ENCODE peak calls at places on chromosomes 4 and X, in six cellular contexts. X is HL-60, I is HepG2, R is K562, J is GM12878, E is H1. B is an unnamed sample.

GRCh38 chr4:5004496-5004895 is 14.8 kb downstream of the CYTL1 start:
- DNase-seq in I (no peak), X (no peak), E (no peak), J (no peak), R (no peak), B (no peak)

GRCh38 chrX:96575011-96575410 is 109.6 kb upstream of the DIAPH2 start:
- DNase-seq in I (no peak), J (no peak), X (no peak), R (no peak), E (no peak), B (no peak)

GRCh38 chr4:87026795-87027495 is 92.1 kb downstream of the AFF1 start:
- DNase-seq in I (no peak), R (no peak), X (peak; percentile 86), J (peak; percentile 91), E (no peak), B (no peak)

GRCh38 chr4:85228264-85228663 is 246.7 kb upstream of the ARHGAP24 start:
- DNase-seq in R (no peak), J (no peak), E (no peak), X (peak; percentile 4), I (no peak), B (no peak)

GRCh38 chrX:12617241-12617640 is 174.0 kb upstream of the PRPS2 start:
- DNase-seq in E (no peak), I (no peak), R (no peak), X (no peak), J (no peak), B (no peak)

GRCh38 chr4:26992657-26993361 is 132.2 kb downstream of the STIM2 start:
- DNase-seq in R (peak; percentile 11), I (no peak), E (no peak), X (no peak), J (peak; percentile 72), B (no peak)

GRCh38 chr4:118338981-118339765 is 13.6 kb downstream of the PRSS12 start:
- DNase-seq in E (no peak), I (no peak), J (no peak), R (no peak), X (no peak), B (no peak)

GRCh38 chr4:64747919-64748715 is 338.9 kb upstream of the TECRL start:
- DNase-seq in J (no peak), R (no peak), E (no peak), X (no peak), I (no peak), B (no peak)

GRCh38 chrX:31021537-31021936 is 50.3 kb downstream of the FTHL17 start:
- DNase-seq in X (no peak), E (no peak), J (no peak), I (no peak), R (no peak), B (no peak)

GRCh38 chrX:55522577-55523254 is 33.1 kb upstream of the USP51 start:
- DNase-seq in R (no peak), J (no peak), I (no peak), X (no peak), E (no peak), B (no peak)

GRCh38 chr4:143406523-143406922 is 69.8 kb downstream of the GAB1 start:
- DNase-seq in X (peak; percentile 28), R (no peak), J (no peak), E (no peak), I (peak; percentile 4), B (no peak)

GRCh38 chrX:110964761-110965160 is 131.2 kb upstream of the PAK3 start:
- DNase-seq in R (no peak), E (peak; percentile 54), J (no peak), I (no peak), X (no peak), B (no peak)

GRCh38 chr4:1979477-1980196 is 29.1 kb downstream of the NELFA start:
- DNase-seq in X (no peak), E (no peak), R (no peak), I (no peak), J (no peak), B (no peak)

GRCh38 chr4:92381640-92382039 is 77.9 kb downstream of the GRID2 start:
- DNase-seq in E (no peak), J (no peak), X (no peak), R (no peak), I (no peak), B (no peak)

GRCh38 chrX:115689931-115690330 is 129.0 kb downstream of the PLS3 start:
- DNase-seq in J (no peak), I (no peak), E (no peak), X (no peak), R (no peak), B (no peak)

GRCh38 chrX:156000361-156000926 is 2.9 kb downstream of the IL9R start:
- DNase-seq in J (no peak), E (no peak), X (no peak), R (peak; percentile 27), I (no peak), B (no peak)

GRCh38 chrX:23332888-23333821 is 1.5 kb upstream of the PTCHD1 start:
- DNase-seq in E (peak; percentile 57), J (no peak), I (no peak), R (no peak), X (no peak), B (peak; percentile 30)

GRCh38 chr4:155529197-155529596 is 137.5 kb upstream of the GUCY1A1 start:
- DNase-seq in X (no peak), I (no peak), J (no peak), R (no peak), E (no peak), B (peak; percentile 23)

GRCh38 chr4:165606465-165607205 is 227.8 kb downstream of the CPE start:
- DNase-seq in X (no peak), R (no peak), E (no peak), J (no peak), I (no peak), B (no peak)

GRCh38 chrX:2500091-2500680 is 590 bp downstream of the DHRSX start:
- DNase-seq in R (peak; percentile 74), I (peak; percentile 18), X (no peak), E (peak; percentile 75), J (no peak), B (peak; percentile 84)

GRCh38 chr4:1315306-1315705 is 25.6 kb downstream of the MAEA start:
- DNase-seq in R (no peak), X (no peak), J (no peak), E (no peak), I (no peak), B (no peak)

GRCh38 chr4:15368906-15369305 is 58.9 kb upstream of the C1QTNF7 start:
- DNase-seq in I (no peak), R (no peak), J (no peak), E (no peak), X (no peak), B (no peak)

GRCh38 chr4:57499786-57500185 is 389.6 kb upstream of the IGFBP7 start:
- DNase-seq in E (no peak), I (peak; percentile 42), J (no peak), R (no peak), X (peak; percentile 16), B (no peak)

GRCh38 chr4:27484216-27484615 is 623.6 kb downstream of the STIM2 start:
- DNase-seq in R (no peak), I (no peak), X (no peak), E (no peak), J (no peak), B (no peak)

GRCh38 chr4:122914938-122915337 is 7.5 kb downstream of the NUDT6 start:
- DNase-seq in J (no peak), X (no peak), R (no peak), E (no peak), I (no peak), B (no peak)

GRCh38 chr4:184263910-184264732 is 46.4 kb upstream of the ENPP6 start:
- DNase-seq in J (no peak), E (peak; percentile 94), R (peak; percentile 75), X (peak; percentile 91), I (peak; percentile 87), B (peak; percentile 81)

GRCh38 chr4:184267673-184268573 is 50.2 kb upstream of the ENPP6 start:
- DNase-seq in R (peak; percentile 45), E (no peak), X (peak; percentile 91), I (peak; percentile 43), J (peak; percentile 99), B (no peak)

GRCh38 chr4:184263461-184263860 is 45.8 kb upstream of the ENPP6 start:
- DNase-seq in R (no peak), E (no peak), J (no peak), X (no peak), I (no peak), B (no peak)

GRCh38 chr4:184267206-184267608 is 49.5 kb upstream of the ENPP6 start:
- DNase-seq in J (no peak), E (no peak), R (no peak), X (no peak), I (no peak), B (no peak)

DNA sequence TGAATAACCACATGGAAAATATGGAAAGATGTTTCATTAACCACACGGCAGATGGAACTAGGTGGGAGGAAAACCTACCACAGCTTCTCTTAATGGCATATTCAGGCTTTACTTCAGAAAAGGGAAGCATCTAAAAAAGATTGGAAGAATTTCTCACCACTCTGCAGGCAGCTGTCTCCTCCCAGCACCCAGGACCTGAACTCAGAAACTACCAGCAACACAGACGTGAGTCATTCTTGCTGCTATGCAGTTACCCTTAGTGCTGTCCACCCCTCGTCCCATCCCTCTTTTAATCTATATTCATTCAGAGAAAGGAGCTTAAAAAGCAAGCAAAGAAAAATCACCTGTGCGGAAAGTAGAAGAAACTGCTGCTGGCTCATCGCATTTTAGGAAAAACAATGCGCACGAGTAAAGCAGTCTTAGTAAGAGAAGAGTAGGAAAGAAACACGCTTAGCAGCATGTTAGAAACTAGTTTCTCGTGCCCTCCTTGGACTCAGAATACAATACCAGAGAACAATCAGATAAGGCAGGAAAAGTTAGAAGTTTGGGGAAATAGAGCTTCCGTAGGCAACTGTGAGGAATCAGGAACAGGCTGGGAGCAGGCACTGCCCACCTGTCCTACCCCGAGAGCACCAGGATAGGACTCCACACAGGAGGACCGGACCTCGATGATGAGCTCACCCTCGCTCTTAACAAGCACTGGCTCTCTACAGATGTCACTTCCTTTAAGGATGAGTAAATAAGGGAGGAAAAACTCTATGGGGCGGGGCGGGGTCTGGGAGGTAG is 48.1 kb upstream of the ENPP6 start:
- DNase-seq in J (no peak), R (peak; percentile 31), X (peak; percentile 56), I (no peak), E (peak; percentile 40), B (no peak)
- TF ChIP-seq GABPA in J (peak; percentile 64), R (peak; percentile 59), X (no peak), I (no peak), E (no peak), B (no peak)

GRCh38 chr4:124227979-124228378 is 484.6 kb downstream of the ANKRD50 start:
- DNase-seq in X (no peak), J (no peak), R (no peak), E (no peak), I (no peak), B (no peak)
- TF ChIP-seq GABPA in X (no peak), J (no peak), R (no peak), E (no peak), I (no peak), B (no peak)

DNA sequence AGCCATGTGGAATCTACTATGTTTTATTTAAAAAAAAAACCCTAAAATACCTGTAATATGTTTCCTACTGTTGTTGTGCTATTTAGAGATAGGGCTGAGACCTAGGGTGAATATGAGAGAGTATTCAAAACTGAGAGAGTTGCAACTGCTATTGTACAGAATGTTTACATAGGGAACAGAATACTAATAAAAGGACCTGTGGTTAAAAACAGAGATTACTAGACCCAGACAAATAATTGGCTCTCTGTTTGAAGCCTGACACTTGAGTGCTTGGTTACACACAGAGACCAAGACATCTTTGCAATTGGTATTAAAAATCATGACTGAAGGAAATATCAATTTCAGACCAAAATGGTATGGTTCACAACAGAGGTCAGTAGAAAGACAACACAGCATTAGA is 278.9 kb upstream of the GIMD1 start:
- DNase-seq in I (no peak), E (no peak), X (no peak), J (no peak), R (no peak), B (no peak)
- TF ChIP-seq GABPA in I (no peak), E (no peak), X (no peak), J (no peak), R (no peak), B (no peak)

GRCh38 chr4:17763352-17763890 is 18.0 kb downstream of the FAM184B start:
- DNase-seq in J (no peak), E (no peak), R (no peak), I (no peak), X (no peak), B (peak; percentile 39)
- TF ChIP-seq GABPA in J (no peak), E (no peak), R (no peak), I (no peak), X (no peak), B (no peak)

B was measured in SK-N-SH.